ENCODE peak calls at places on chromosome 18, in four cellular contexts. One of them, this sample, is unnamed.
A peak's percentile ranks its signal among the peaks of the same experiment; 100 is the strongest.

GRCh38 chr18:50011813-50012445 is 183.0 kb downstream of the MYO5B start:
- DNase-seq in kidney: no peak
- DNase-seq in GM13977: no peak
- DNase-seq in cardiac muscle cell: peak; percentile 56
- DNase-seq in this sample: no peak

GRCh38 chr18:63374520-63374919 is 7.5 kb upstream of the KDSR start:
- DNase-seq in GM13977: no peak
- DNase-seq in kidney: no peak
- DNase-seq in cardiac muscle cell: peak; percentile 22
- DNase-seq in this sample: no peak

GRCh38 chr18:42929857-42930256 is 185.6 kb downstream of the RIT2 start:
- DNase-seq in GM13977: no peak
- DNase-seq in kidney: no peak
- DNase-seq in cardiac muscle cell: peak; percentile 77
- DNase-seq in this sample: no peak

GRCh38 chr18:45783097-45784075 is 42.1 kb upstream of the SIGLEC15 start:
- DNase-seq in cardiac muscle cell: peak; percentile 45
- DNase-seq in kidney: no peak
- DNase-seq in GM13977: no peak
- DNase-seq in this sample: no peak

GRCh38 chr18:11751305-11752115 is 62.4 kb downstream of the GNAL start:
- DNase-seq in cardiac muscle cell: no peak
- DNase-seq in GM13977: no peak
- DNase-seq in kidney: no peak
- DNase-seq in this sample: peak; percentile 37

GRCh38 chr18:60676807-60677206 is 304.2 kb upstream of the MC4R start:
- DNase-seq in GM13977: no peak
- DNase-seq in cardiac muscle cell: no peak
- DNase-seq in kidney: no peak
- DNase-seq in this sample: no peak

GRCh38 chr18:50757358-50757757 is 62.5 kb downstream of the MRO start:
- DNase-seq in GM13977: no peak
- DNase-seq in kidney: no peak
- DNase-seq in cardiac muscle cell: no peak
- DNase-seq in this sample: no peak

GRCh38 chr18:39959839-39960238 is 1995.2 kb upstream of the PIK3C3 start:
- DNase-seq in kidney: no peak
- DNase-seq in cardiac muscle cell: no peak
- DNase-seq in GM13977: no peak
- DNase-seq in this sample: no peak

DNA sequence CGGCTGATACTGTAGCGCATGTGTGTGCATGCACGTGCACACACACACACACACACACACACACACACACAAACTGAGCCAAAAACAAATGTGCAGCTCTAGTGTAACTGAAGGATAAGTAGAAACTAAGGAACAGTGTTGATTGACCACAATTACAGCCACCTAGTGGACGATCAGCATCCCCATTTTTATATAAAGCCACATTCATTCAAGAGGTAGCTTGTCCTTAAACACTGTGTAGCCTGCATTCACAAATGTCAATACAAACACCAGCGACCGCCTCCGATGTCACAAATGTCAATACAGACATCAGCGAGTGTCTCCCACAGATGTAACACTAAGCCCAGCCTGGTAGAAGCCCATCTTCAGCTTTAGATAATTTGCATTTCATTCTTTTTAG is 167.4 kb downstream of the PTGR3 start:
- DNase-seq in kidney: no peak
- DNase-seq in cardiac muscle cell: peak; percentile 43
- DNase-seq in GM13977: no peak
- DNase-seq in this sample: no peak
- TF ChIP-seq CTCF in kidney: peak; percentile 14
- TF ChIP-seq CTCF in cardiac muscle cell: peak; percentile 49
- TF ChIP-seq CTCF in GM13977: peak; percentile 8
- TF ChIP-seq CTCF in this sample: no peak

GRCh38 chr18:24016643-24017042 is 2.1 kb downstream of the TTC39C start:
- DNase-seq in GM13977: no peak
- DNase-seq in cardiac muscle cell: no peak
- DNase-seq in kidney: no peak
- DNase-seq in this sample: no peak
- TF ChIP-seq CTCF in GM13977: peak; percentile 41
- TF ChIP-seq CTCF in cardiac muscle cell: peak; percentile 41
- TF ChIP-seq CTCF in kidney: peak; percentile 28
- TF ChIP-seq CTCF in this sample: no peak

GRCh38 chr18:37553633-37554398 is 11.8 kb downstream of the CELF4 start:
- DNase-seq in GM13977: peak; percentile 32
- DNase-seq in cardiac muscle cell: no peak
- DNase-seq in kidney: peak; percentile 51
- DNase-seq in this sample: no peak
- TF ChIP-seq CTCF in GM13977: peak; percentile 3
- TF ChIP-seq CTCF in cardiac muscle cell: peak; percentile 53
- TF ChIP-seq CTCF in kidney: no peak
- TF ChIP-seq CTCF in this sample: no peak

GRCh38 chr18:30886998-30887397 is 155.5 kb downstream of the DSC3 start:
- DNase-seq in GM13977: no peak
- DNase-seq in cardiac muscle cell: no peak
- DNase-seq in kidney: no peak
- DNase-seq in this sample: no peak

GRCh38 chr18:30888344-30888743 is 154.2 kb downstream of the DSC3 start:
- DNase-seq in GM13977: no peak
- DNase-seq in kidney: no peak
- DNase-seq in cardiac muscle cell: no peak
- DNase-seq in this sample: no peak

DNA sequence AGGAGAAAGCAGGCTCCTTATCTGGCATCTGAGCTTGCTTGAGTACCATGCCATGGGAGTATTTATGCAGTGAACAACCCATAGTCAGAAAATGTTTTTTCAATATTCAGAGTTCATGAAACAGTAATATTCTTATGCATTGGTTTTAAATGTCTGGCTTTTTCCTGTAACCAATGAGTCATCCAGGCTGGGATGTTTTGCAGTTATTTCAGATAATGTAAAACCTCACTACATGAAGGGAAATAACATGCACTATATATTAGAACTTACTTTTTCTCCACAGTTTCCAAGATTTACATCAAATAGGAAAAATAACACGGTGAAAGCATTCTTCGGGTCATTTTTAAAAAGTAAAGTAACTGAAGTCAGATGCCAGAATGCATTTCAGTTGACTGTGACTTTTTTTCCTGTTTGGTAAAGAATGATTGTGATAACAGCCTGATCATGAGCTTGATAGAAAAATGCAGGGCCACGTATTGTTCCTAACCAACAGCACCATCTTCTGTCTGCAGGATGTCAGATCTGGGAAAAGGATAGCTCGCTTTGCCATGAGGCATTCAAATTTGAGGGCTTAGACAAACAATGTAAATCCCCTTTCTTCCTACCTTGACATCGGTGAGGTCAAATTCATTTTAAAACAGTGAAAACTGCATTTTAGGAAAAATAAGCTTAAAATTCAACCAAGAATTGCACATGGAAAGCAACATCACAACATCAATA is 152.8 kb downstream of the DSC3 start:
- DNase-seq in GM13977: peak; percentile 11
- DNase-seq in kidney: no peak
- DNase-seq in cardiac muscle cell: peak; percentile 10
- DNase-seq in this sample: peak; percentile 10
- TF ChIP-seq CTCF in GM13977: peak; percentile 29
- TF ChIP-seq CTCF in kidney: no peak
- TF ChIP-seq CTCF in cardiac muscle cell: no peak
- TF ChIP-seq CTCF in this sample: peak; percentile 15

GRCh38 chr18:36620801-36621200 is 208.0 kb downstream of the TPGS2 start:
- DNase-seq in cardiac muscle cell: peak; percentile 22
- DNase-seq in kidney: no peak
- DNase-seq in GM13977: no peak
- DNase-seq in this sample: no peak
- TF ChIP-seq CTCF in cardiac muscle cell: peak; percentile 9
- TF ChIP-seq CTCF in kidney: no peak
- TF ChIP-seq CTCF in GM13977: no peak
- TF ChIP-seq CTCF in this sample: no peak

GRCh38 chr18:2792395-2792794 is 54.4 kb upstream of the EMILIN2 start:
- DNase-seq in kidney: no peak
- DNase-seq in GM13977: no peak
- DNase-seq in cardiac muscle cell: peak; percentile 3
- DNase-seq in this sample: no peak

GRCh38 chr18:2794159-2794558 is 52.6 kb upstream of the EMILIN2 start:
- DNase-seq in cardiac muscle cell: no peak
- DNase-seq in kidney: no peak
- DNase-seq in GM13977: no peak
- DNase-seq in this sample: no peak

GRCh38 chr18:2799369-2799768 is 47.4 kb upstream of the EMILIN2 start:
- DNase-seq in GM13977: no peak
- DNase-seq in cardiac muscle cell: no peak
- DNase-seq in kidney: no peak
- DNase-seq in this sample: no peak

GRCh38 chr18:2797951-2798350 is 48.9 kb upstream of the EMILIN2 start:
- DNase-seq in GM13977: peak; percentile 16
- DNase-seq in cardiac muscle cell: no peak
- DNase-seq in kidney: no peak
- DNase-seq in this sample: peak; percentile 31
- TF ChIP-seq CTCF in GM13977: no peak
- TF ChIP-seq CTCF in cardiac muscle cell: no peak
- TF ChIP-seq CTCF in kidney: no peak
- TF ChIP-seq CTCF in this sample: no peak

DNA sequence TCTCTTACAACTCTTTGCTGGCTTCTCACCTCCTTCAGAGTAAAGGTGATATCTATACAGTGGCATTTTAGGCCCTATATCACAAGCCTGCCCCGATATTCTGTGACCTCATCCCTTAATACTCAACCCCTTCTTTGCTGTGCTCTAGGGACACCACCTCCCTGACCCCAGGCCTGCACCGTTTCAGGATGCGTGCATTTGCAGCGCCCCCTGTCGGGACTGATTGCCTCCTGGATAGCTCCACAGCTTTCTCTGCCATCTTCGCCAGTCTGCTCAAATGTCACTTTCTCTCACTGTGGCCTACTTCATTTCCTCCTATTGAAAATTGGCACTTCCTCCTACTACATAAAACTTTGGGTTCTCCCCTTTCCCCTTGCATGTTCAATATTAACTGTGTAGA is 289.6 kb downstream of the SOCS6 start:
- DNase-seq in GM13977: no peak
- DNase-seq in kidney: no peak
- DNase-seq in cardiac muscle cell: no peak
- DNase-seq in this sample: no peak
- TF ChIP-seq CTCF in GM13977: peak; percentile 36
- TF ChIP-seq CTCF in kidney: no peak
- TF ChIP-seq CTCF in cardiac muscle cell: no peak
- TF ChIP-seq CTCF in this sample: no peak

GRCh38 chr18:7950380-7951143 is 383.4 kb downstream of the PTPRM start:
- DNase-seq in cardiac muscle cell: peak; percentile 37
- DNase-seq in GM13977: no peak
- DNase-seq in kidney: no peak
- DNase-seq in this sample: no peak
- TF ChIP-seq CTCF in cardiac muscle cell: no peak
- TF ChIP-seq CTCF in GM13977: no peak
- TF ChIP-seq CTCF in kidney: no peak
- TF ChIP-seq CTCF in this sample: no peak

This sample was measured in GM13976.